ENCODE peak calls at places on chromosomes 2 and 18, in ten cellular contexts. T is spleen, U is breast epithelium, X is K562, H is body of pancreas, O is IMR-90, M is right lobe of liver, Y is sigmoid colon, N is heart left ventricle, E is Peyer's patch. F is an unnamed sample.

GRCh38 chr2:111168528-111168929 is 47.8 kb downstream of the BCL2L11 start:
- DNase-seq in T (no peak), U (no peak), X (peak), H (peak), O (peak), M (no peak), Y (no peak), N (no peak), E (peak), F (peak)

GRCh38 chr2:65296971-65297370 is 69.3 kb downstream of the ACTR2 start:
- DNase-seq in T (no peak), U (no peak), X (no peak), H (no peak), O (no peak), M (no peak), Y (no peak), N (no peak), E (no peak), F (no peak)

GRCh38 chr2:44778221-44778654 is 163.3 kb upstream of the SIX3 start:
- DNase-seq in T (peak), U (no peak), X (no peak), H (no peak), O (no peak), M (no peak), Y (no peak), N (no peak), E (no peak), F (no peak)

GRCh38 chr2:95274291-95275150 is at the start of gene PROM2:
- DNase-seq in T (peak), U (peak), X (no peak), H (peak), O (no peak), M (peak), Y (peak), N (peak), E (peak), F (peak)

GRCh38 chr2:72824224-72824842 is 1.5 kb downstream of the EXOC6B start:
- DNase-seq in T (no peak), U (no peak), X (peak), H (no peak), O (peak), M (no peak), Y (no peak), N (no peak), E (peak), F (no peak)

GRCh38 chr18:1468550-1468949 is 563.9 kb downstream of the ADCYAP1 start:
- DNase-seq in T (no peak), U (no peak), X (no peak), H (no peak), O (no peak), M (no peak), Y (no peak), N (no peak), E (no peak), F (no peak)

GRCh38 chr2:142983174-142983573 is 105.7 kb downstream of the KYNU start:
- DNase-seq in T (no peak), U (no peak), X (no peak), H (no peak), O (no peak), M (no peak), Y (no peak), N (no peak), E (no peak), F (no peak)

GRCh38 chr2:23460228-23460627 is 75.2 kb downstream of the KLHL29 start:
- DNase-seq in T (no peak), U (no peak), X (no peak), H (no peak), O (peak), M (no peak), Y (no peak), N (no peak), E (no peak), F (no peak)

GRCh38 chr2:234839285-234839684 is 112.5 kb upstream of the SH3BP4 start:
- DNase-seq in T (no peak), U (no peak), X (no peak), H (no peak), O (no peak), M (no peak), Y (no peak), N (no peak), E (no peak), F (no peak)

GRCh38 chr18:22667616-22668422 is 250.1 kb upstream of the CTAGE1 start:
- DNase-seq in T (no peak), U (no peak), X (peak), H (no peak), O (peak), M (no peak), Y (no peak), N (no peak), E (no peak), F (no peak)

GRCh38 chr18:41872206-41872605 is 82.8 kb upstream of the PIK3C3 start:
- DNase-seq in T (no peak), U (no peak), X (no peak), H (no peak), O (no peak), M (no peak), Y (no peak), N (no peak), E (no peak), F (no peak)

GRCh38 chr2:227115761-227116160 is 48.2 kb downstream of the COL4A4 start:
- DNase-seq in T (no peak), U (no peak), X (no peak), H (no peak), O (peak), M (no peak), Y (no peak), N (no peak), E (no peak), F (no peak)

GRCh38 chr2:233100192-233100998 is 40.3 kb downstream of the INPP5D start:
- DNase-seq in T (peak), U (no peak), X (no peak), H (no peak), O (no peak), M (no peak), Y (no peak), N (no peak), E (peak), F (no peak)

GRCh38 chr2:86185517-86186212 is 9.6 kb downstream of the IMMT start:
- DNase-seq in T (no peak), U (no peak), X (no peak), H (no peak), O (no peak), M (no peak), Y (no peak), N (no peak), E (no peak), F (no peak)

GRCh38 chr18:12990128-12990485 is 1.1 kb upstream of the CEP192 start:
- DNase-seq in T (no peak), U (no peak), X (no peak), H (no peak), O (no peak), M (no peak), Y (no peak), N (no peak), E (no peak), F (no peak)

GRCh38 chr2:210873631-210874030 is 317.2 kb downstream of the CPS1 start:
- DNase-seq in T (no peak), U (no peak), X (no peak), H (no peak), O (no peak), M (no peak), Y (no peak), N (no peak), E (no peak), F (no peak)

GRCh38 chr2:42926438-42927333 is 134.3 kb upstream of the HAAO start:
- DNase-seq in T (no peak), U (no peak), X (no peak), H (peak), O (no peak), M (peak), Y (no peak), N (peak), E (peak), F (peak)

DNA sequence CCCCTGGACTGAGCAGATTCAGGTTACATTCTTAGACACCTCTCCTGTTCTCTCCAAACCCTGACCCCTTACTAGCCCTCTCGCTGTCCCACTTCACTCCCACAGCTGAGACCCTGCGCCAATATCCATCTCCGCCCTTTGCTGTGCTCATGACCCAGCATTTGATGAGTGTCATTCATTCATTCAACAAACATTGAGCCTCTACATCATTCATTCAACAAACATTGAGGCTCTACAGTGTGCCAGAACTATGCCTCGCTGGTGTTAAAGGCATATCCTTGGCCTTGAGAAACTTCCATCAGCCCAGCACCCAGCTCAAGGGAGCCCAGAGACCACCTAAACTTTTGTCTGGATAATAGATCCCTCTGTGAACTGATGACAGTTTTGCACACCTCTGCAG is 41.9 kb upstream of the MRPL33 start:
- DNase-seq in T (no peak), U (no peak), X (no peak), H (no peak), O (no peak), M (no peak), Y (no peak), N (no peak), E (no peak), F (no peak)
- TF ChIP-seq CTCF in T (no peak), U (no peak), X (no peak), H (no peak), O (no peak), M (no peak), Y (no peak), N (no peak), E (no peak), F (no peak)

GRCh38 chr2:183124222-183124956 is at the start of gene NUP35:
- DNase-seq in T (peak), U (peak), X (peak), H (peak), O (peak), M (peak), Y (peak), N (peak), E (peak), F (peak)
- TF ChIP-seq POLR2A in T (no peak), U (no peak), X (peak), H (peak), O (peak), M (peak), Y (no peak), N (no peak), E (no peak), F (no peak)

GRCh38 chr2:171433763-171434670 is at the start of the genes DCAF17 and METTL8:
- DNase-seq in T (peak), U (peak), X (peak), H (peak), O (peak), M (peak), Y (peak), N (peak), E (peak), F (peak)
- TF ChIP-seq CTCF in T (peak), U (no peak), X (peak), H (peak), O (peak), M (peak), Y (no peak), N (peak), E (peak), F (no peak)

GRCh38 chr2:26572589-26572988 is 68.6 kb downstream of the CIB4 start:
- DNase-seq in T (peak), U (no peak), X (no peak), H (no peak), O (no peak), M (peak), Y (peak), N (peak), E (no peak), F (no peak)
- TF ChIP-seq POLR2A in T (no peak), U (no peak), X (no peak), H (no peak), O (no peak), M (no peak), Y (no peak), N (no peak), E (no peak), F (no peak)

DNA sequence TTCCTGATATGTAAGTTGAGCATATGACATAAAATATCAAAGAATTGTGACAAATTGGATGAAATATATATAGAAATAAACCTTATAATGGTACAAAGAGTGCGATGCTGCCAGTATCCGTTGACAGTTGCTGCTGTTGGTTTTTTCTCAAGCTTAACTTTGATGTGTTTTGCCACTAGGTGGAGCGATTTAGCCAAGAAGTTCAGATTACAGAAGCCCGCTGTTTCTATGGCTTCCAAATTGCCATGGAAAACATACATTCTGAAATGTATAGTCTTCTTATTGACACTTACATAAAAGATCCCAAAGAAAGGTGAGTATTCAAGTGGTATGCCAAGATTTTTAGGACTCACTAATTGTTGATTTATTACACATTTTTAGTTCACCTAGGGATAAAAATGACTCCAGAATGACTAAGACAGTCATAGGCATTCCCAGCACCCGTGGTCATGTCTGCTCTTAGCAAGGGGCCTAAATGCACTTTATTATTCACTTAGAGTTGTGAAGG is 2.1 kb downstream of the RRM2 start:
- DNase-seq in T (peak), U (no peak), X (no peak), H (peak), O (peak), M (no peak), Y (peak), N (no peak), E (peak), F (no peak)
- TF ChIP-seq CTCF in T (peak), U (peak), X (peak), H (peak), O (peak), M (peak), Y (peak), N (peak), E (peak), F (no peak)

DNA sequence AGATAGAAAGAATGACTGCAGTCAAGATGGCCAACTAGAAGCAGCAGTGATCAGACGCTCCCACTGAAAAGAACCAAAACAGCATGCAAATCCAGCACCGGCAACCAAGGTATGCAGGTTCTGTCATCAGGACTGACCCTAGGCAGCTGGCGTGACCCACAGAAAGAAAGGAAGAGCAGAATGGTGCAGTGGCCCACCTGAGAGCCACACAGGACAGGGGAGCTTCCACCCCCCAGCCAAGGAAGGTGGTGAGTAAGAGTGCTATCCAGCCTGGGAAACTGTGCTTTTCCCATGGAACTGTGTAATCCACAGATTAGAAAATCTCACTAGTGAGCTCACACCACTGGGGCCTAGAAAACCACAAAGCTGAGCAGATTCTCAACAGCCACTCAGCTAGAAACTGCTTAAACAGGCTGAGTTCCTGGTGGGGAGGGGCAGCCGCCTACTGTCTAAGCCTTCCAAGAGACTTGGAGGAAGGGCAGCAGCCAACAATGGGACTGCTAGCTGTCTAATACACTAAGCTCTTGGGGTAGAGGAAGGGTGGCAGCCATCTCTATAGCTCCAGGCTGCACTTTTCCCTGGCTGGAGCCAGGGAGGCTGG is 127.9 kb downstream of the EVA1A start:
- DNase-seq in T (peak), U (no peak), X (no peak), H (no peak), O (peak), M (no peak), Y (no peak), N (no peak), E (no peak), F (no peak)
- TF ChIP-seq POLR2A in T (no peak), U (no peak), X (no peak), H (no peak), O (no peak), M (no peak), Y (no peak), N (no peak), E (no peak), F (no peak)

GRCh38 chr2:20916604-20917286 is 93.8 kb upstream of the LDAH start:
- DNase-seq in T (no peak), U (no peak), X (no peak), H (no peak), O (peak), M (no peak), Y (peak), N (no peak), E (no peak), F (no peak)
- TF ChIP-seq CTCF in T (no peak), U (no peak), X (peak), H (peak), O (peak), M (peak), Y (no peak), N (no peak), E (peak), F (peak)

DNA sequence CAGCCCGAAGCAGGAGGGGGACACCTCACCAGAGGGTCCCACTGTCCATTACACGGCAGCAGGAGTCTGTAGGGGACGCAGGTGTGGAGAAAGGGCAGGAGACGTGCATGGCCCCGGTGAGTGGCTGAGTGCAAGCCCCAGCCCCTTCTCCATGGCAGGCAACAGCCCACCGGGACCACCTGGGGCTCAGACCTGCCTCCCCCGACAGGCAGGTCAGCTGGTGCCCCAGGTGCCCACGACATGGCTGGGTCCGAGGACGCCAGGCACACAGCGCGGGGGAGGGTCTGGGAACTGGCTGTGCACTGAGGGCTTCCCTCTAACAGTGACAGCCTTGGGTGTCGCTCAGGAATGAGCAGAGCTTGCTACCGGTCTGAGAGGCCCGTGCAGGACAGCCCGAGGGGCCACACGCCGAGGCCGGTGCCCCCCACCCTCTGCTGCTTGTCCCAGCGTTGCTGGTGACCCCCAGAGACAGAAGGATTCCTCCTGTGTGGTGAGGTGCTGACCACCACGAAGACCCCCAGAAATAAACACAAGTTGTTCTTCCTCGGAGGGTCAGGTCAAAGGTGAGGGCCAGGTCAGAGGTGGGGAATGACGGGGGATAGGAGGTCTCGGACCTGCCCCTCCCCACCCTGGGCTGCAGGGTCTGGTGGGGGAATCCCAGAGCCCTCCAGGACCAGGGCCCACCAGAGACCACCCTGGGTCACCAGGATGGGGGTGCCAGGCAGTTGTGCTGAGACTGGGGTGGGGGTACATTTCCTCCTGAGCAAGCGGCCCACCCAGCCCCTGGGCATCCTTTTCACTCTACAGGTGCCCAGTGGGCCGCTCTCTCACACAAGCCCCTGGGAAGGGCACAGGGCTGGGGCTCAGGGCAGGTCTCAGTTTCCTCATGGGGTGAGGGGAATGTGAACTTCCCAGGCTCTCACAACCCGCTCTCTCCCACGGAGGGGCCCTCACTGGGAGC is 50.6 kb downstream of the SLC66A2 start:
- DNase-seq in T (peak), U (no peak), X (no peak), H (peak), O (no peak), M (peak), Y (peak), N (peak), E (no peak), F (no peak)
- TF ChIP-seq POLR2A in T (no peak), U (no peak), X (no peak), H (no peak), O (no peak), M (no peak), Y (no peak), N (no peak), E (no peak), F (no peak)

GRCh38 chr2:162073776-162074578 is at the start of gene DPP4:
- DNase-seq in T (peak), U (no peak), X (no peak), H (peak), O (peak), M (peak), Y (peak), N (peak), E (peak), F (peak)
- TF ChIP-seq CTCF in T (no peak), U (no peak), X (no peak), H (peak), O (no peak), M (no peak), Y (no peak), N (no peak), E (peak), F (no peak)

GRCh38 chr18:23927821-23928746 is 86.5 kb upstream of the TTC39C start:
- DNase-seq in T (no peak), U (no peak), X (no peak), H (no peak), O (peak), M (no peak), Y (no peak), N (no peak), E (no peak), F (no peak)
- TF ChIP-seq POLR2A in T (no peak), U (no peak), X (no peak), H (no peak), O (no peak), M (no peak), Y (no peak), N (no peak), E (no peak), F (no peak)

F was measured in stomach.